ENCODE peak calls at places on chromosomes 13 and 19, in six cellular contexts. P is K562, R is A549, E is endothelial cell of umbilical vein, X is GM12878, B is HepG2. Z is an unnamed sample.
A peak's percentile ranks its signal among the peaks of the same experiment; 100 is the strongest.

GRCh38 chr19:38508507-38508906 is 75.0 kb downstream of the RYR1 start:
- DNase-seq in P (no peak), R (no peak), E (no peak), X (no peak), B (peak; percentile 12), Z (no peak)

GRCh38 chr19:29685326-29685725 is 20.1 kb downstream of the PLEKHF1 start:
- DNase-seq in P (no peak), R (no peak), E (no peak), X (no peak), B (no peak), Z (no peak)

GRCh38 chr19:49149652-49150105 is 5.5 kb downstream of the HRC start:
- DNase-seq in P (peak; percentile 33), R (peak; percentile 91), E (peak; percentile 75), X (no peak), B (peak; percentile 76), Z (peak; percentile 61)

GRCh38 chr13:82905071-82905470 is 977.2 kb downstream of the SLITRK1 start:
- DNase-seq in P (no peak), R (no peak), E (no peak), X (no peak), B (no peak), Z (no peak)

GRCh38 chr19:57338798-57339378 is 12.2 kb upstream of the ZNF304 start:
- DNase-seq in P (no peak), R (no peak), E (no peak), X (no peak), B (no peak), Z (no peak)

GRCh38 chr19:13849991-13850909 is 26.7 kb upstream of the NANOS3 start:
- DNase-seq in P (peak; percentile 80), R (peak; percentile 83), E (peak; percentile 82), X (no peak), B (peak; percentile 53), Z (peak; percentile 79)

GRCh38 chr19:17078920-17079709 is 3.5 kb downstream of the MYO9B start:
- DNase-seq in P (no peak), R (no peak), E (no peak), X (no peak), B (no peak), Z (no peak)

GRCh38 chr19:55075366-55075998 is at the start of gene EPS8L1:
- DNase-seq in P (no peak), R (no peak), E (no peak), X (no peak), B (no peak), Z (peak; percentile 77)

GRCh38 chr13:33272531-33273124 is 12.9 kb downstream of the STARD13 start:
- DNase-seq in P (no peak), R (no peak), E (no peak), X (no peak), B (peak; percentile 52), Z (no peak)

GRCh38 chr13:106446011-106446410 is 89.5 kb downstream of the EFNB2 start:
- DNase-seq in P (no peak), R (no peak), E (no peak), X (no peak), B (no peak), Z (no peak)

GRCh38 chr13:50576156-50576555 is 267.3 kb downstream of the DLEU7 start:
- DNase-seq in P (no peak), R (no peak), E (no peak), X (no peak), B (no peak), Z (no peak)

GRCh38 chr19:47226426-47227346 is 4.3 kb downstream of the BBC3 start:
- DNase-seq in P (peak; percentile 56), R (peak; percentile 95), E (peak; percentile 54), X (peak; percentile 57), B (peak; percentile 89), Z (peak; percentile 97)

GRCh38 chr13:73870970-73871935 is 263.0 kb downstream of the KLF12 start:
- DNase-seq in P (no peak), R (no peak), E (peak; percentile 22), X (no peak), B (no peak), Z (peak; percentile 8)

GRCh38 chr13:45879666-45880065 is 28.1 kb upstream of the SIAH3 start:
- DNase-seq in P (peak; percentile 8), R (peak; percentile 25), E (peak; percentile 17), X (no peak), B (peak; percentile 39), Z (peak; percentile 10)

GRCh38 chr19:8702350-8702749 is 3.8 kb upstream of the ACTL9 start:
- DNase-seq in P (no peak), R (no peak), E (no peak), X (no peak), B (no peak), Z (peak; percentile 100)

GRCh38 chr13:110445722-110446569 is 115.6 kb downstream of the RAB20 start:
- DNase-seq in P (no peak), R (no peak), E (no peak), X (no peak), B (no peak), Z (peak; percentile 63)

GRCh38 chr13:79662882-79663281 is 181.9 kb downstream of the NDFIP2 start:
- DNase-seq in P (no peak), R (peak; percentile 12), E (peak; percentile 42), X (no peak), B (no peak), Z (no peak)

GRCh38 chr19:55384576-55385235 is 614 bp upstream of the TMEM238 start:
- DNase-seq in P (peak; percentile 36), R (no peak), E (no peak), X (no peak), B (no peak), Z (peak; percentile 52)

GRCh38 chr19:6587998-6588507 is 2.9 kb downstream of the CD70 start:
- DNase-seq in P (no peak), R (no peak), E (no peak), X (no peak), B (no peak), Z (no peak)

GRCh38 chr19:47445937-47446402 is 25.7 kb downstream of the SLC8A2 start:
- DNase-seq in P (peak; percentile 76), R (peak; percentile 59), E (no peak), X (no peak), B (no peak), Z (peak; percentile 94)

GRCh38 chr19:17902701-17903100 is 30.1 kb upstream of the CCDC124 start:
- DNase-seq in P (no peak), R (no peak), E (no peak), X (no peak), B (no peak), Z (no peak)

GRCh38 chr19:45076029-45076850 is at the start of gene ZNF296:
- DNase-seq in P (peak; percentile 88), R (peak; percentile 84), E (peak; percentile 44), X (no peak), B (peak; percentile 75), Z (peak; percentile 84)

GRCh38 chr19:14479985-14480694 is 5.0 kb upstream of the PTGER1 start:
- DNase-seq in P (peak; percentile 83), R (peak; percentile 63), E (no peak), X (no peak), B (no peak), Z (peak; percentile 83)

GRCh38 chr19:10568826-10569651 is at the start of gene CDKN2D:
- DNase-seq in P (peak; percentile 90), R (peak; percentile 99), E (peak; percentile 100), X (peak; percentile 95), B (peak; percentile 98), Z (peak; percentile 100)

GRCh38 chr13:93411281-93411680 is 184.7 kb downstream of the GPC6 start:
- DNase-seq in P (no peak), R (no peak), E (no peak), X (no peak), B (no peak), Z (no peak)

GRCh38 chr19:45202637-45203036 is 24.1 kb downstream of the BLOC1S3 start:
- DNase-seq in P (no peak), R (no peak), E (no peak), X (no peak), B (no peak), Z (no peak)

GRCh38 chr13:88526853-88527215 is 855.7 kb downstream of the SLITRK5 start:
- DNase-seq in P (no peak), R (no peak), E (no peak), X (no peak), B (no peak), Z (no peak)

GRCh38 chr13:77767413-77767812 is 69.9 kb downstream of the SLAIN1 start:
- DNase-seq in P (no peak), R (no peak), E (no peak), X (no peak), B (peak; percentile 2), Z (peak; percentile 91)

GRCh38 chr13:97367016-97367415 is 67.0 kb upstream of the RAP2A start:
- DNase-seq in P (no peak), R (no peak), E (no peak), X (no peak), B (no peak), Z (peak; percentile 95)
- TF ChIP-seq MYC in P (no peak), R (no peak), E (no peak), X (no peak), B (no peak), Z (peak; percentile 100)

DNA sequence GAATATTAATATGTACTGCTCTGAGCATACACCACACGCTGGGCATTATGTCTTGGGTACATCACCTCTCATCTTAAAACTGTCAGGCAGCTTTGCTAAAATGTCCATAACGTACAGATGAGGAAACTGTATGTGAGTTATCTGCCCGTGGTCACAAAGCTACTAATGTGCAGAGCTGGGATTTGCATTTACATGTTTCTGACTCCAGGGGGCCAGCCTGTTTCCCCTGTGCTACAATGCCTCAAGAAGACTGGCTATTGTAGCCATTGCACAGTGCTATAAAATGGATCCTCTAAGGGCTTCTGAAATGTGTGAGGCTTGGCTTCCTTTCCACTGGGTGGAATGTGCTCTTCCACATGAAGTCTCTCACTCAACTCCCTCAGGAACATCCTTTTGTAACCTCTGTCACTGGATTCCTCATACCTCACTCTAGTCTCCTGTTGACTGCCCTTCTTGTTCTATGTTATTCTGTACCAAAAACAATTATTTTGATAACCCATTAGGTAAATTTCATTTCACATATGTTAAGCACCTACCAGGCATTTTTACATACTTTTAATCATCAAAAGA is 95.6 kb upstream of the HTR2A start:
- DNase-seq in P (peak; percentile 11), R (peak; percentile 9), E (no peak), X (no peak), B (peak; percentile 10), Z (peak; percentile 42)
- TF ChIP-seq CTCF in P (peak; percentile 28), R (no peak), E (no peak), X (peak; percentile 31), B (peak; percentile 14), Z (peak; percentile 45)

GRCh38 chr19:4575978-4576933 is 16.8 kb upstream of the SEMA6B start:
- DNase-seq in P (peak; percentile 74), R (peak; percentile 72), E (peak; percentile 72), X (no peak), B (peak; percentile 61), Z (peak; percentile 64)
- TF ChIP-seq MYC in P (no peak), R (no peak), E (no peak), X (no peak), B (peak; percentile 33), Z (no peak)

GRCh38 chr19:51131780-51132680 is 7.3 kb downstream of the SIGLEC9 start:
- DNase-seq in P (peak; percentile 70), R (peak; percentile 24), E (peak; percentile 80), X (no peak), B (no peak), Z (peak; percentile 81)
- TF ChIP-seq CTCF in P (peak; percentile 55), R (no peak), E (no peak), X (no peak), B (no peak), Z (peak; percentile 10)